ENCODE peak calls at places on chromosomes 2 and 18, in seven cellular contexts. One of them, this sample, is unnamed.

GRCh38 chr2:100202567-100202966 is 60.2 kb upstream of the AFF3 start:
- DNase-seq in ovary: no peak
- DNase-seq in A549: no peak
- DNase-seq in body of pancreas: no peak
- DNase-seq in breast epithelium: no peak
- DNase-seq in stomach: no peak
- DNase-seq in NB4: peak; percentile 28
- DNase-seq in this sample: no peak

GRCh38 chr2:192007819-192008218 is 160.9 kb upstream of the CAVIN2 start:
- DNase-seq in body of pancreas: no peak
- DNase-seq in NB4: no peak
- DNase-seq in ovary: no peak
- DNase-seq in breast epithelium: no peak
- DNase-seq in stomach: no peak
- DNase-seq in A549: no peak
- DNase-seq in this sample: no peak

GRCh38 chr2:194166818-194167217 is 1490.2 kb upstream of the SLC39A10 start:
- DNase-seq in A549: no peak
- DNase-seq in NB4: peak; percentile 38
- DNase-seq in body of pancreas: peak; percentile 19
- DNase-seq in stomach: no peak
- DNase-seq in ovary: no peak
- DNase-seq in breast epithelium: no peak
- DNase-seq in this sample: peak; percentile 21

GRCh38 chr2:24435391-24436316 is 55.4 kb upstream of the NCOA1 start:
- DNase-seq in stomach: peak; percentile 64
- DNase-seq in NB4: no peak
- DNase-seq in body of pancreas: peak; percentile 73
- DNase-seq in breast epithelium: peak; percentile 60
- DNase-seq in ovary: peak; percentile 80
- DNase-seq in A549: no peak
- DNase-seq in this sample: no peak

GRCh38 chr2:134919360-134920210 is 963 bp downstream of the CCNT2 start:
- DNase-seq in body of pancreas: peak; percentile 45
- DNase-seq in ovary: peak; percentile 28
- DNase-seq in stomach: peak; percentile 51
- DNase-seq in breast epithelium: no peak
- DNase-seq in NB4: peak; percentile 66
- DNase-seq in A549: no peak
- DNase-seq in this sample: peak; percentile 87

GRCh38 chr2:121955313-121956211 is 200.1 kb downstream of the TSN start:
- DNase-seq in stomach: no peak
- DNase-seq in body of pancreas: peak; percentile 53
- DNase-seq in ovary: no peak
- DNase-seq in NB4: no peak
- DNase-seq in A549: no peak
- DNase-seq in breast epithelium: no peak
- DNase-seq in this sample: no peak

GRCh38 chr2:109260886-109261700 is 132.1 kb downstream of the SH3RF3 start:
- DNase-seq in A549: no peak
- DNase-seq in body of pancreas: peak; percentile 54
- DNase-seq in breast epithelium: no peak
- DNase-seq in stomach: no peak
- DNase-seq in NB4: peak; percentile 62
- DNase-seq in ovary: no peak
- DNase-seq in this sample: no peak

GRCh38 chr18:13558132-13558531 is 168.2 kb downstream of the FAM210A start:
- DNase-seq in NB4: peak; percentile 79
- DNase-seq in A549: peak; percentile 32
- DNase-seq in ovary: no peak
- DNase-seq in breast epithelium: no peak
- DNase-seq in stomach: no peak
- DNase-seq in body of pancreas: peak; percentile 41
- DNase-seq in this sample: peak; percentile 52

GRCh38 chr2:141791521-141791920 is 339.3 kb downstream of the LRP1B start:
- DNase-seq in stomach: no peak
- DNase-seq in ovary: no peak
- DNase-seq in NB4: no peak
- DNase-seq in body of pancreas: no peak
- DNase-seq in A549: no peak
- DNase-seq in breast epithelium: no peak
- DNase-seq in this sample: no peak

GRCh38 chr2:29923110-29923721 is 1.8 kb upstream of the ALK start:
- DNase-seq in A549: peak; percentile 77
- DNase-seq in body of pancreas: peak; percentile 72
- DNase-seq in stomach: peak; percentile 61
- DNase-seq in NB4: peak; percentile 67
- DNase-seq in breast epithelium: no peak
- DNase-seq in ovary: peak; percentile 35
- DNase-seq in this sample: peak; percentile 73

GRCh38 chr2:39620067-39620466 is 45.6 kb upstream of the TMEM178A start:
- DNase-seq in body of pancreas: peak; percentile 80
- DNase-seq in breast epithelium: no peak
- DNase-seq in A549: no peak
- DNase-seq in stomach: peak; percentile 56
- DNase-seq in NB4: peak; percentile 95
- DNase-seq in ovary: peak; percentile 77
- DNase-seq in this sample: peak; percentile 78

GRCh38 chr18:34767601-34768027 is 57.5 kb downstream of the DTNA start:
- DNase-seq in A549: no peak
- DNase-seq in stomach: no peak
- DNase-seq in NB4: no peak
- DNase-seq in body of pancreas: no peak
- DNase-seq in ovary: no peak
- DNase-seq in breast epithelium: no peak
- DNase-seq in this sample: no peak

GRCh38 chr2:98508690-98509054 is 64.0 kb downstream of the INPP4A start:
- DNase-seq in A549: no peak
- DNase-seq in breast epithelium: no peak
- DNase-seq in NB4: peak; percentile 98
- DNase-seq in ovary: peak; percentile 45
- DNase-seq in body of pancreas: peak; percentile 71
- DNase-seq in stomach: peak; percentile 41
- DNase-seq in this sample: peak; percentile 79

DNA sequence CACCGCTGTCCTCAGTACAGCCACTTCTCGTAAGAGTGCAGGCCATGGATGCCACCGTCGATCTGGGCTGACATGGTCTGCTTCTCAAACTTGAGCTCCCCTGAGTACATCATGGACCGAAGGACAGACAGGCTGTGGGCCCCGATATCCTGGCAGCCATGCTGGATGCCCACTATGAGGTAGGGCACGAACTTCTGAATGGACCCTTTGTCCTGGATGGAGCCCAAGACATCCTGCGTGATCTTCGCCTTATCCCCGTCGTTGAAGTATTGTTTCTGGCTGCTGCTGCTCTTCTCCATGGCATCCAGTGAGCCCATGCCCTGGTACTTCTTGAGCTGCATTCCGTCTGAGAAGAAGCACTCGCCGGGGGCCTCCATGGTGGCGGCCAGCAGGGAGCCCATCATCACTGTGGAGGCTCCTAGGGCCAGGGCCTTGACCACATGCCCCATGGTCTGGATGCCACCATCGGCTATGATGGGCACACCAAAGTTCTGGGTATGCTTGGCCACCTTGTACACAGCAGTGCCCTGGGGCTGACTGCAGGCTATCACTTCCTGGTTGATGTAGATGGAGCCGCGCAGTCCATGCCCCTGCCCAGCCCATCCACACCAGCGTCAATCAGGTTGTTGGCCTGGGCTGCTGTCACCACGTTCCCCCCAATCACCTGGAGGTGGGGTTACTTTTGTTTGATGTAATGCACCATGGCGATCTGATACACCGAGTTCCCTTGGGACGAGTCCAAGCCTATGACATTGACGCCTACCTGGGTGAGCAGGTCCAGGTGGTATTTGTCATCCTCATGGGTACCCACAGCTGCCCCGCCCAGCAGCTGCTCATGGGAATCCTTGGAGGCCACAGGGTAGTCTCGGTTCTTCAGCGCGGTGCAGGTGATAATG is 21.8 kb downstream of the CFLAR start:
- DNase-seq in ovary: no peak
- DNase-seq in body of pancreas: no peak
- DNase-seq in stomach: no peak
- DNase-seq in breast epithelium: no peak
- DNase-seq in NB4: no peak
- DNase-seq in A549: no peak
- DNase-seq in this sample: no peak
- TF ChIP-seq POLR2A in ovary: no peak
- TF ChIP-seq POLR2A in body of pancreas: no peak
- TF ChIP-seq POLR2A in stomach: no peak
- TF ChIP-seq POLR2A in breast epithelium: no peak
- TF ChIP-seq POLR2A in NB4: no peak
- TF ChIP-seq POLR2A in A549: no peak
- TF ChIP-seq POLR2A in this sample: no peak

GRCh38 chr2:74119324-74119723 is 28.4 kb downstream of the BOLA3 start:
- DNase-seq in ovary: no peak
- DNase-seq in breast epithelium: no peak
- DNase-seq in NB4: peak; percentile 30
- DNase-seq in stomach: no peak
- DNase-seq in body of pancreas: no peak
- DNase-seq in A549: peak; percentile 29
- DNase-seq in this sample: peak; percentile 55

DNA sequence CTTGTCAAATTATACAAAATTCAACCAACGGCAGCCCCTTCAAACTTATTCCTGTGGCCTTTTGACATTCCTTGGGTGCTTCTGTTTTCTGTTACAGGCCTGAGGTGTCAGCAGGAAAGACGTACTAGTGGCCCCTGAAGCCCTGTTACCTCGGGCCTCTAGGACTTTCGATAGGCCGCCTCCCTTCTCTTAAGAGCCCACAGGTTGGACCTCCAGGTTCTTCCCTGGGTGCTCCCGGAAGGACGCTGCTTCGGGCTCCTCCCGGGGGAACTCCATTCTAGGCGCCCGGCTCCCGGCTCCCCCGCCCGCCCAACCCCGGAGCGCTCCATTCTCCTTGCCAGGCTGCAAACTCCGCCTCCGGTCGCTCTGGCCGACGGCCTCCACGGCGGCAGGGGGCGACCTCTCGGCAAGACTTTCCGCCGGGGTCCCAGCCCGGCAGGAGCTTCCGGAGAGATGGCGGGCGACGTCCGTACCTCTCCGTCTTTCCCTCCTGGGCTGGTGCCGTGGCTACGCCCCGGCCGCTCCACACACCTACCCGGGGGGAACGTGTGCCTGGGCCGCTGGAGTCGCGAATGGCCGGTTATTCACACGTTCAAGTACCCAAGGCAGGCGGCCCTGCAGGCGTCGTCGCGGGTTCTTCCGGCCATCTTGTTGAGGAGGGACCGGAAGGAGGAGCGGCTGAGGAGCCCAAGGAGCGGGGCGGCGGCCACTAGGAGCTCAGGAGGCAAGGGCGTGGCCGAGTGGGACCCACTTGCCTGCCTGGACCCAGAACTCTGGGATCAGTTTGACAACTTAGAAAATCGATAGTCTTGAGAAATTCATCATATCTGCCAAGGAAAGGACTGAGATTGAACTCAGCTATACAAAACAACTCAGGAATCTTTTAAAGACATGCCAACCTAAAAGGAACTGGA is 27.5 kb downstream of the BOLA3 start:
- DNase-seq in A549: peak; percentile 84
- DNase-seq in body of pancreas: peak; percentile 85
- DNase-seq in ovary: peak; percentile 76
- DNase-seq in breast epithelium: peak; percentile 82
- DNase-seq in NB4: peak; percentile 92
- DNase-seq in stomach: peak; percentile 80
- DNase-seq in this sample: peak; percentile 91
- TF ChIP-seq POLR2A in A549: peak; percentile 19
- TF ChIP-seq POLR2A in body of pancreas: no peak
- TF ChIP-seq POLR2A in ovary: peak; percentile 40
- TF ChIP-seq POLR2A in breast epithelium: no peak
- TF ChIP-seq POLR2A in NB4: no peak
- TF ChIP-seq POLR2A in stomach: no peak
- TF ChIP-seq POLR2A in this sample: peak; percentile 57

GRCh38 chr2:136008205-136008865 is 22.9 kb upstream of the DARS1 start:
- DNase-seq in breast epithelium: no peak
- DNase-seq in stomach: peak; percentile 52
- DNase-seq in NB4: peak; percentile 99
- DNase-seq in A549: no peak
- DNase-seq in ovary: no peak
- DNase-seq in body of pancreas: peak; percentile 72
- DNase-seq in this sample: no peak
- TF ChIP-seq POLR2A in breast epithelium: no peak
- TF ChIP-seq POLR2A in stomach: no peak
- TF ChIP-seq POLR2A in NB4: no peak
- TF ChIP-seq POLR2A in A549: no peak
- TF ChIP-seq POLR2A in ovary: no peak
- TF ChIP-seq POLR2A in body of pancreas: no peak
- TF ChIP-seq POLR2A in this sample: no peak

DNA sequence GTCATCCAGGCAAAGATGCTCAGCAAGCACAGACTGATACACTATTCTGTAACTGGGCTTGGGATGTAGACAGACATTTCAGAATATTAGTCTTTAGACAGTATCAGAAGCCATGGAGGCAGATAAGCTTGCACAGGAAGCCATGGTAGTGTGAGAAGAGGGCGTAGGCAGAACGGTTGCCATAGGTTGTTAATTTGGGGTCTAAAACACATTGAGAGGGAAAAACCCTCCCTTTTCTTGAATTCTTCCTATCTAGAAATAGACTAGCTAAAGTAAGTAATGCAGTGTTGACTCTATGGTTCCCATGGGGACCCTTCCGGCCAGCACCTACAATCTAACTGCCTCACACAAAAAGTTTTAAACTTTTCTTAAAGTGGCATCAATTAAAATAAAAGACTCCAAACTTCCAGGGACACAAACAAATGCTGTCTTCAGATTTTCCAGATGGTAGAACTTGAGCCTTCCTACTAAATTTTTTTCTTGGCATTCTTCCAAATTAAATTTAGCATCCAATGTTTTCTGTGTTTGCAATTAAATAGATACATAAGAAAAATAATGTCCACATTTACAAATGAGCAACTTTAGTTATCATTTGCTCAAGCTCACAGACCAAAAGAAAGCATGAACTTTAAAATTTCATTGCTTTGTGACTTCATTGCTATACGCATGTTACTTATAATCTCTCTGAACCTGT is 1.9 kb downstream of the PRKRA start:
- DNase-seq in body of pancreas: no peak
- DNase-seq in NB4: no peak
- DNase-seq in breast epithelium: no peak
- DNase-seq in ovary: no peak
- DNase-seq in A549: no peak
- DNase-seq in stomach: no peak
- DNase-seq in this sample: no peak
- TF ChIP-seq POLR2A in body of pancreas: no peak
- TF ChIP-seq POLR2A in NB4: no peak
- TF ChIP-seq POLR2A in breast epithelium: no peak
- TF ChIP-seq POLR2A in ovary: no peak
- TF ChIP-seq POLR2A in A549: no peak
- TF ChIP-seq POLR2A in stomach: no peak
- TF ChIP-seq POLR2A in this sample: no peak

DNA sequence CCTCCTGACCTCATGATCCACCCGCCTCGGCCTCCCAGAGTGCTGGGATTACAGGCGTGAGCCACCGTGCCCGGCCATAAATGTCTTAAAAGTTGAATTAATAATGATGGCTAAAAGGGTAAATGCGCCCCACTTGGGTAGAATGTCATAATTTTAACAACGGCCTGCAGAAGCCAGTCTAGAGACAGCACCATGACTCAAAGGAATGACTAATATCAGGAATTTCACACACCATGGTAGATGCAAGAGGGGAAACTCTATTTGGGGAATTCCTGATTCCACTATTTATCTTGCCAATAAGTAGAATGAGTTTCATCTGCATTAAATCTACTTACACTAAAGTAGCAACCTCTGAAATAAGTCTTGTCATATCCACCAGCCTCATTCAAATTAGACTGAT is 309.9 kb downstream of the IRS1 start:
- DNase-seq in ovary: no peak
- DNase-seq in body of pancreas: no peak
- DNase-seq in NB4: no peak
- DNase-seq in breast epithelium: no peak
- DNase-seq in A549: peak; percentile 10
- DNase-seq in stomach: no peak
- DNase-seq in this sample: no peak
- TF ChIP-seq POLR2A in ovary: no peak
- TF ChIP-seq POLR2A in body of pancreas: no peak
- TF ChIP-seq POLR2A in NB4: no peak
- TF ChIP-seq POLR2A in breast epithelium: no peak
- TF ChIP-seq POLR2A in A549: no peak
- TF ChIP-seq POLR2A in stomach: no peak
- TF ChIP-seq POLR2A in this sample: no peak